ENCODE peak calls at places on chromosomes 5 and 9, in four cellular contexts. D is H1, L is IMR-90, Y is GM12878. Z is an unnamed sample.
A peak's percentile ranks its signal among the peaks of the same experiment; 100 is the strongest.

GRCh38 chr5:141618030-141618803 is 583 bp downstream of the DIAPH1 start:
- DNase-seq in D (peak; percentile 76), Y (no peak), L (peak; percentile 13), Z (peak; percentile 68)

GRCh38 chr5:166382031-166382430 is 1909.4 kb upstream of the WWC1 start:
- DNase-seq in D (peak; percentile 64), L (no peak), Y (no peak), Z (no peak)

GRCh38 chr5:27472875-27473274 is 434.5 kb upstream of the CDH9 start:
- DNase-seq in Y (no peak), L (no peak), D (no peak), Z (no peak)

GRCh38 chr5:78757269-78758053 is 108.9 kb upstream of the LHFPL2 start:
- DNase-seq in Y (peak; percentile 66), L (peak; percentile 69), D (no peak), Z (no peak)

GRCh38 chr9:121876658-121877271 is 216.3 kb downstream of the TTLL11 start:
- DNase-seq in D (no peak), L (peak; percentile 89), Y (no peak), Z (no peak)

GRCh38 chr5:16937023-16937379 is 913 bp upstream of the MYO10 start:
- DNase-seq in Y (no peak), D (no peak), L (no peak), Z (no peak)

GRCh38 chr5:24145806-24146205 is 499.0 kb downstream of the CDH10 start:
- DNase-seq in L (no peak), D (no peak), Y (no peak), Z (no peak)

GRCh38 chr5:68922172-68922987 is 171.4 kb upstream of the SLC30A5 start:
- DNase-seq in Y (no peak), L (no peak), D (no peak), Z (no peak)

GRCh38 chr5:17012289-17012688 is 76.2 kb upstream of the MYO10 start:
- DNase-seq in D (no peak), Y (no peak), L (peak; percentile 83), Z (no peak)

GRCh38 chr9:36045610-36046009 is 8.9 kb downstream of the RECK start:
- DNase-seq in Y (no peak), L (no peak), D (no peak), Z (no peak)

GRCh38 chr5:176744584-176744965 is 65.8 kb upstream of the UNC5A start:
- DNase-seq in L (no peak), Y (no peak), D (no peak), Z (peak; percentile 37)

GRCh38 chr9:134055981-134056461 is 11.8 kb downstream of the BRD3 start:
- DNase-seq in Y (no peak), L (peak; percentile 62), D (no peak), Z (no peak)

GRCh38 chr5:141477815-141478214 is 2.0 kb downstream of the PCDHGC3 start:
- DNase-seq in L (no peak), Y (no peak), D (no peak), Z (no peak)

GRCh38 chr5:150097152-150097551 is 10.8 kb upstream of the CSF1R start:
- DNase-seq in L (no peak), Y (no peak), D (no peak), Z (no peak)

GRCh38 chr5:150092159-150092787 is 5.9 kb upstream of the CSF1R start:
- DNase-seq in Y (no peak), L (no peak), D (peak; percentile 6), Z (no peak)
- TF ChIP-seq CHD1 in Y (no peak), L (no peak), D (no peak), Z (no peak)

GRCh38 chr5:56585973-56586740 is 229.2 kb upstream of the MAP3K1 start:
- DNase-seq in Y (no peak), D (no peak), L (peak; percentile 10), Z (no peak)
- TF ChIP-seq CHD1 in Y (no peak), D (no peak), L (no peak), Z (no peak)

GRCh38 chr9:91163773-91164471 is 197.8 kb downstream of the AUH start:
- DNase-seq in L (no peak), Y (no peak), D (no peak), Z (no peak)
- TF ChIP-seq CHD1 in L (no peak), Y (no peak), D (no peak), Z (no peak)

GRCh38 chr9:70315389-70315788 is 56.6 kb downstream of the SMC5 start:
- DNase-seq in Y (no peak), L (peak; percentile 59), D (no peak), Z (no peak)
- TF ChIP-seq CHD1 in Y (no peak), L (no peak), D (no peak), Z (no peak)

GRCh38 chr9:137316012-137316981 is 14.2 kb upstream of the NRARP start:
- DNase-seq in Y (no peak), D (peak; percentile 79), L (no peak), Z (peak; percentile 95)
- TF ChIP-seq CHD1 in Y (no peak), D (no peak), L (no peak), Z (no peak)

DNA sequence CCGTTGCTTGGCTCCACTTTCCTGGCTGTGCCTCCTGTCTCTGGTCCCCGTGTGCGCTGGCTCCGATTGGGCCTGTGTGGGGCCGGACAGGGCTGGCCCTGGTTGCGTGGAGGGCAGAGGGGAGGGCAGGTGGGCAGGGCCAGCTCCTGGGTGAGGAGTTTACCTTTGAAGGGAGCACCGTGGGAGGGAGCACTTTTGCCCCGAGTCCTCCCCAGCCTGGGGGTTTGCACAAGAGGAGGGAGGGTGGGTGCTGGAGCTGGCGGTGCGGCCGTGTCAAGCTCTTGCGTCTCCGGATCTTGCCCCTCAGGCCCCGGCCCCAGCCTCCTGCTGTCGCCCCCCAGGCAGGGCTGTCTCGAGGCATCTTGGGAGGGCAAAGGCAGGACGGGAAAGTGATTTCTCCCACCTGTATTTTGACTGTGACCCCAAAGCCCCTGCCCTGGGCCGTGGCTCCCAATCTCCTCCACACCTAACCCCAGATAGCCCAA is 48.3 kb upstream of the EXOC3 start:
- DNase-seq in D (peak; percentile 41), Y (no peak), L (no peak), Z (no peak)
- TF ChIP-seq CHD1 in D (no peak), Y (no peak), L (no peak), Z (no peak)

Z was measured in K562.